ENCODE peak calls at places on chromosome 12, in nine cellular contexts. One of them, this sample, is unnamed.

GRCh38 chr12:111034911-111035577 is 114.7 kb upstream of the MYL2 start:
- DNase-seq in PC-9: no peak
- DNase-seq in type B pancreatic cell: no peak
- DNase-seq in breast epithelium: no peak
- DNase-seq in cardiac fibroblast: no peak
- DNase-seq in foreskin fibroblast: no peak
- DNase-seq in cardiac muscle cell: peak
- DNase-seq in SK-N-SH: peak
- DNase-seq in left ventricle myocardium inferior: no peak
- DNase-seq in this sample: no peak

GRCh38 chr12:94262228-94263010 is 114.0 kb downstream of the PLXNC1 start:
- DNase-seq in PC-9: peak
- DNase-seq in type B pancreatic cell: no peak
- DNase-seq in breast epithelium: peak
- DNase-seq in cardiac fibroblast: peak
- DNase-seq in foreskin fibroblast: peak
- DNase-seq in cardiac muscle cell: peak
- DNase-seq in SK-N-SH: peak
- DNase-seq in left ventricle myocardium inferior: peak
- DNase-seq in this sample: peak

GRCh38 chr12:4441355-4442330 is 4.0 kb downstream of the FGF6 start:
- DNase-seq in PC-9: no peak
- DNase-seq in type B pancreatic cell: peak
- DNase-seq in breast epithelium: no peak
- DNase-seq in cardiac fibroblast: no peak
- DNase-seq in foreskin fibroblast: no peak
- DNase-seq in cardiac muscle cell: peak
- DNase-seq in SK-N-SH: peak
- DNase-seq in left ventricle myocardium inferior: no peak
- DNase-seq in this sample: no peak

GRCh38 chr12:49223122-49223521 is 34.2 kb upstream of the TUBA1A start:
- DNase-seq in PC-9: no peak
- DNase-seq in type B pancreatic cell: no peak
- DNase-seq in breast epithelium: no peak
- DNase-seq in cardiac fibroblast: no peak
- DNase-seq in foreskin fibroblast: no peak
- DNase-seq in cardiac muscle cell: no peak
- DNase-seq in SK-N-SH: no peak
- DNase-seq in left ventricle myocardium inferior: no peak
- DNase-seq in this sample: no peak

GRCh38 chr12:122368361-122369073 is 54.0 kb downstream of the CLIP1 start:
- DNase-seq in PC-9: peak
- DNase-seq in type B pancreatic cell: no peak
- DNase-seq in breast epithelium: no peak
- DNase-seq in cardiac fibroblast: peak
- DNase-seq in foreskin fibroblast: peak
- DNase-seq in cardiac muscle cell: no peak
- DNase-seq in SK-N-SH: no peak
- DNase-seq in left ventricle myocardium inferior: no peak
- DNase-seq in this sample: no peak

GRCh38 chr12:27987311-27987710 is 14.8 kb upstream of the PTHLH start:
- DNase-seq in PC-9: no peak
- DNase-seq in type B pancreatic cell: no peak
- DNase-seq in breast epithelium: no peak
- DNase-seq in cardiac fibroblast: no peak
- DNase-seq in foreskin fibroblast: no peak
- DNase-seq in cardiac muscle cell: no peak
- DNase-seq in SK-N-SH: no peak
- DNase-seq in left ventricle myocardium inferior: no peak
- DNase-seq in this sample: no peak

GRCh38 chr12:41108032-41108431 is 80.1 kb upstream of the PDZRN4 start:
- DNase-seq in PC-9: no peak
- DNase-seq in type B pancreatic cell: no peak
- DNase-seq in breast epithelium: no peak
- DNase-seq in cardiac fibroblast: no peak
- DNase-seq in foreskin fibroblast: no peak
- DNase-seq in cardiac muscle cell: no peak
- DNase-seq in SK-N-SH: no peak
- DNase-seq in left ventricle myocardium inferior: no peak
- DNase-seq in this sample: no peak

GRCh38 chr12:103687262-103687661 is 100.2 kb downstream of the STAB2 start:
- DNase-seq in PC-9: no peak
- DNase-seq in type B pancreatic cell: no peak
- DNase-seq in breast epithelium: no peak
- DNase-seq in cardiac fibroblast: no peak
- DNase-seq in foreskin fibroblast: no peak
- DNase-seq in cardiac muscle cell: no peak
- DNase-seq in SK-N-SH: no peak
- DNase-seq in left ventricle myocardium inferior: no peak
- DNase-seq in this sample: no peak

GRCh38 chr12:94616217-94616729 is 34.1 kb downstream of the TMCC3 start:
- DNase-seq in PC-9: peak
- DNase-seq in type B pancreatic cell: no peak
- DNase-seq in breast epithelium: no peak
- DNase-seq in cardiac fibroblast: peak
- DNase-seq in foreskin fibroblast: no peak
- DNase-seq in cardiac muscle cell: peak
- DNase-seq in SK-N-SH: no peak
- DNase-seq in left ventricle myocardium inferior: no peak
- DNase-seq in this sample: no peak

DNA sequence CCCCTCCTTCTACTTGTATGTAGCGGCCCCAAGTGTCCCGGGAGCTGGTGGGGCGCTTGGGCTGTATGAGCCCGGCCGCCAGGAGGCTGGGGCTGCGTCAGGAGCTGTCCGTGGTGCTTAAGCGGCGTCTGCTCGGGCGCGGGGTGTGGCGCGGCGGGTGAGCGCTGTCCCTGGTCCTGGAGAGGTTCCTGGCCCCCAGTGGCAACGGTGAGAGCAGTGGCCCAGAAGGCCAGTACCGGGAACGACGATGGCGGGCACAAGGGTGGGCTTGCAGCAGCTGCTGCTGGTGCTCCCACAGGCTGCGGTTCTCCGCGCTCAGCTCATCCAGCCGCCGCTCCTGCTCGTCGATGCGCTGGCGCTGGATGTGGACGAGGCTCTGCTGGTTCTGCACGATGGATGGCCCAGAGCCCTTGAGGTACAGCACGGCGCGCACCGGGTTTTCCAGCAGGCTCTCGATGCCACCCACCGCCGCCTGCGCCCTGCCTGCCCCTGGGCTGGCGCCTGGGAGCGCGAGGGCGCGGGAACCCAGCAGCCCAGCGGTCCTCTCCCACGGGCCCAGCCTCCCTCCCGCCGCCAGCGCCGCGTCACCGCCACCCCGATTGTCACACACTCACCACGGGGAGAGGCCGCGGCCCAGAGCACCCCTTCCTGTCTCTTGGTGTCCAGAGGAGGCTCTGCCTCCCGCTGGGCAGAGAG is 41.9 kb upstream of the FKBP4 start:
- DNase-seq in PC-9: peak
- DNase-seq in type B pancreatic cell: peak
- DNase-seq in breast epithelium: peak
- DNase-seq in cardiac fibroblast: peak
- DNase-seq in foreskin fibroblast: peak
- DNase-seq in cardiac muscle cell: peak
- DNase-seq in SK-N-SH: peak
- DNase-seq in left ventricle myocardium inferior: peak
- DNase-seq in this sample: peak
- TF ChIP-seq CTCF in PC-9: no peak
- TF ChIP-seq CTCF in type B pancreatic cell: no peak
- TF ChIP-seq CTCF in breast epithelium: no peak
- TF ChIP-seq CTCF in cardiac fibroblast: no peak
- TF ChIP-seq CTCF in foreskin fibroblast: peak
- TF ChIP-seq CTCF in cardiac muscle cell: no peak
- TF ChIP-seq CTCF in SK-N-SH: no peak
- TF ChIP-seq CTCF in left ventricle myocardium inferior: peak
- TF ChIP-seq CTCF in this sample: no peak

DNA sequence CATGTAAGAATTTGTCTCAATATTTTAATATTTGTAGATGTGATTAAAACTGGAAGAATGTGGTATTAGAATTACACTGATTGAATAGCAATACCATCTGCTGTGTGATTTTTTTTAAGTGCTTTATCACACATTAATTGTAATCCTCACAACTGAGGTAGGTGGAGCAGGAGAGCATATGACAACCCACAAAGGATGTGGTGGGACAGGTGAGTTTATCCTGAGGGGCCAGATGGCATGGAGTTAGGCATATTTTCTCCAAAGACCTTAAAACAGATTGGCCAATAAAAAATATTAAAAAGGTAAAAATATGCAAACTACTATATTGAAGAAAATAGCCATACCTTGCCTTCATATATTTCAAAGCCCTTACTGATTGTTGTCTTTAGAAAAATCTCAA is 7.8 kb downstream of the LRRC10 start:
- DNase-seq in PC-9: no peak
- DNase-seq in type B pancreatic cell: no peak
- DNase-seq in breast epithelium: no peak
- DNase-seq in cardiac fibroblast: no peak
- DNase-seq in foreskin fibroblast: no peak
- DNase-seq in cardiac muscle cell: no peak
- DNase-seq in SK-N-SH: no peak
- DNase-seq in left ventricle myocardium inferior: no peak
- DNase-seq in this sample: no peak
- TF ChIP-seq CTCF in PC-9: no peak
- TF ChIP-seq CTCF in type B pancreatic cell: no peak
- TF ChIP-seq CTCF in breast epithelium: no peak
- TF ChIP-seq CTCF in cardiac fibroblast: no peak
- TF ChIP-seq CTCF in foreskin fibroblast: no peak
- TF ChIP-seq CTCF in cardiac muscle cell: no peak
- TF ChIP-seq CTCF in SK-N-SH: no peak
- TF ChIP-seq CTCF in left ventricle myocardium inferior: no peak
- TF ChIP-seq CTCF in this sample: no peak

DNA sequence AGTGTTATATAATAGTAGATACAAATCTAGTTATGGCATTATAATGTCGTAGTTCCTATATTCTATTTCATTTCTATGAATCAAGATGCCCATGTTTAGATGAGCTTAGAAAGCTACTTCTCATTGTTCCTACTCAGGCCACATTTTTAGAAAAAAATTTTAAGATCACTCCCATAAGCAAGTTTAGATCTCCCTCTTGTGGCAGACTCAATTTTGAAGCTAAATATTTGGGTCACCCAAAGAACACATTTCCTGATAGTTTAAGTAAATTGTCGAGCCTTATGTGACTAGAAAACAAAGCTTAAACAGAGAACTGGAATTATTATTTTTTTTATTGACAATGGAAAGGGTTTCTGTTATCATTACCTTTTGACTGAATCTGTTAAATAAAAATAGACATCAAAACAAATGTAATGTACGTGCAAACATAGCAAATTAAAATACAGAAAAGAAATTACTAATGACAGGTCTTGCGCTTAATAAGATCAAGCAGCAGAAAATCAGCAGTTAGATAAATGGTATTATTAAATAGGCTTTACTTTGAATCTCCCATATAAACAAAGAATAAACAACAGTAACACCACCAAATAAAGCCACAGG is 180.2 kb downstream of the ACSS3 start:
- DNase-seq in PC-9: no peak
- DNase-seq in type B pancreatic cell: no peak
- DNase-seq in breast epithelium: no peak
- DNase-seq in cardiac fibroblast: peak
- DNase-seq in foreskin fibroblast: peak
- DNase-seq in cardiac muscle cell: peak
- DNase-seq in SK-N-SH: peak
- DNase-seq in left ventricle myocardium inferior: no peak
- DNase-seq in this sample: no peak
- TF ChIP-seq CTCF in PC-9: peak
- TF ChIP-seq CTCF in type B pancreatic cell: peak
- TF ChIP-seq CTCF in breast epithelium: no peak
- TF ChIP-seq CTCF in cardiac fibroblast: peak
- TF ChIP-seq CTCF in foreskin fibroblast: peak
- TF ChIP-seq CTCF in cardiac muscle cell: peak
- TF ChIP-seq CTCF in SK-N-SH: peak
- TF ChIP-seq CTCF in left ventricle myocardium inferior: peak
- TF ChIP-seq CTCF in this sample: no peak

GRCh38 chr12:46354799-46355194 is 17.8 kb downstream of the SLC38A2 start:
- DNase-seq in PC-9: no peak
- DNase-seq in type B pancreatic cell: no peak
- DNase-seq in breast epithelium: no peak
- DNase-seq in cardiac fibroblast: no peak
- DNase-seq in foreskin fibroblast: no peak
- DNase-seq in cardiac muscle cell: no peak
- DNase-seq in SK-N-SH: no peak
- DNase-seq in left ventricle myocardium inferior: no peak
- DNase-seq in this sample: no peak

GRCh38 chr12:46356655-46357437 is 15.7 kb downstream of the SLC38A2 start:
- DNase-seq in PC-9: no peak
- DNase-seq in type B pancreatic cell: no peak
- DNase-seq in breast epithelium: no peak
- DNase-seq in cardiac fibroblast: no peak
- DNase-seq in foreskin fibroblast: no peak
- DNase-seq in cardiac muscle cell: no peak
- DNase-seq in SK-N-SH: no peak
- DNase-seq in left ventricle myocardium inferior: no peak
- DNase-seq in this sample: no peak

GRCh38 chr12:46351138-46351537 is 21.4 kb downstream of the SLC38A2 start:
- DNase-seq in PC-9: no peak
- DNase-seq in type B pancreatic cell: no peak
- DNase-seq in breast epithelium: no peak
- DNase-seq in cardiac fibroblast: no peak
- DNase-seq in foreskin fibroblast: no peak
- DNase-seq in cardiac muscle cell: no peak
- DNase-seq in SK-N-SH: no peak
- DNase-seq in left ventricle myocardium inferior: no peak
- DNase-seq in this sample: no peak

GRCh38 chr12:46351861-46352595 is 20.5 kb downstream of the SLC38A2 start:
- DNase-seq in PC-9: no peak
- DNase-seq in type B pancreatic cell: no peak
- DNase-seq in breast epithelium: no peak
- DNase-seq in cardiac fibroblast: no peak
- DNase-seq in foreskin fibroblast: no peak
- DNase-seq in cardiac muscle cell: no peak
- DNase-seq in SK-N-SH: no peak
- DNase-seq in left ventricle myocardium inferior: no peak
- DNase-seq in this sample: no peak

DNA sequence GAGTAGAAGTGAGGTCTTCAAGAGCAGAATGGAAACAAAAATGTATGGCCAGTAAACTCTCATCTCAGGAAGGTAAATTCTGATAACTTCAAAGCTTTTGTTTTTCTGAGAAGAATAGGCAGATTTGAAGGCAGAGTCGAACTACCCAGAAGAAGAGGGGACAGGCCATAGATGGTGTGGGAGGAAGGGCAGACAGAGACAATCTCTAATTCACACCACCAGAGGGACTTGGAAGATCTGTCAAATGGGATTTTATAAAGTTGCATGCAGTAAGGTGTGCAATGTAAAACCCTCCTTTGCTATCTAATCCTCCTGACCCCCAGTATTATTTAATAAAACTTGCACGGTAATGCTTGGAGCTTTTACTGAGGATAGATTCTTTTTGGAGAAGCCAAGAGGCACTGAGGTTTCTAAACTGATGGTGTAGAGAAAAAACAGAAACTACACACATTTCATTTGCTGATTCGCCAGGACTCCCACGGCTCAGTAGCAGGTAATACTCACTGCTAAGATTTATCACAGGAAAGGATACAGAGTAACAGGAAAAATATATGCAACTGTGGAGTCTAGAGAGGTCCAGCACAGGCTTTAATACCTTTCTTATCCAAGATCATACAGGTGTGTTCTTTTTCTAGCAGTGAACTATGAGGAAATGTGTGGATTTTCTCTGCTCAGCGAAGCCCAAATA is 18.3 kb downstream of the SLC38A2 start:
- DNase-seq in PC-9: no peak
- DNase-seq in type B pancreatic cell: no peak
- DNase-seq in breast epithelium: no peak
- DNase-seq in cardiac fibroblast: no peak
- DNase-seq in foreskin fibroblast: no peak
- DNase-seq in cardiac muscle cell: no peak
- DNase-seq in SK-N-SH: no peak
- DNase-seq in left ventricle myocardium inferior: no peak
- DNase-seq in this sample: no peak
- TF ChIP-seq CTCF in PC-9: no peak
- TF ChIP-seq CTCF in type B pancreatic cell: no peak
- TF ChIP-seq CTCF in breast epithelium: no peak
- TF ChIP-seq CTCF in cardiac fibroblast: no peak
- TF ChIP-seq CTCF in foreskin fibroblast: no peak
- TF ChIP-seq CTCF in cardiac muscle cell: no peak
- TF ChIP-seq CTCF in SK-N-SH: peak
- TF ChIP-seq CTCF in left ventricle myocardium inferior: peak
- TF ChIP-seq CTCF in this sample: no peak

This sample was measured in left lung.